ENCODE peak calls at places on chromosomes 4 and X, in five cellular contexts. One of them, this sample, is unnamed.

GRCh38 chr4:77564231-77564630 is 41.4 kb upstream of the CXCL13 start:
- DNase-seq in HEK293T: no peak
- DNase-seq in dorsolateral prefrontal cortex: no peak
- DNase-seq in GM13977: no peak
- DNase-seq in 8988T: no peak
- DNase-seq in this sample: peak; percentile 70

GRCh38 chrX:70998402-70999027 is 67.6 kb upstream of the SLC7A3 start:
- DNase-seq in GM13977: no peak
- DNase-seq in HEK293T: no peak
- DNase-seq in dorsolateral prefrontal cortex: no peak
- DNase-seq in 8988T: no peak
- DNase-seq in this sample: no peak

GRCh38 chr4:142088906-142089305 is 452.5 kb downstream of the IL15 start:
- DNase-seq in GM13977: no peak
- DNase-seq in dorsolateral prefrontal cortex: no peak
- DNase-seq in 8988T: no peak
- DNase-seq in HEK293T: no peak
- DNase-seq in this sample: no peak

GRCh38 chr4:19194672-19195071 is 1057.0 kb upstream of the SLIT2 start:
- DNase-seq in dorsolateral prefrontal cortex: no peak
- DNase-seq in GM13977: no peak
- DNase-seq in HEK293T: no peak
- DNase-seq in 8988T: no peak
- DNase-seq in this sample: no peak

GRCh38 chr4:70556856-70557255 is 35.2 kb upstream of the AMBN start:
- DNase-seq in dorsolateral prefrontal cortex: no peak
- DNase-seq in 8988T: no peak
- DNase-seq in HEK293T: no peak
- DNase-seq in GM13977: no peak
- DNase-seq in this sample: no peak

GRCh38 chrX:290476-291166 is 9.4 kb downstream of the PLCXD1 start:
- DNase-seq in GM13977: no peak
- DNase-seq in 8988T: no peak
- DNase-seq in HEK293T: no peak
- DNase-seq in dorsolateral prefrontal cortex: peak; percentile 26
- DNase-seq in this sample: no peak

GRCh38 chrX:10101269-10101668 is 55.5 kb upstream of the CLCN4 start:
- DNase-seq in 8988T: no peak
- DNase-seq in HEK293T: no peak
- DNase-seq in dorsolateral prefrontal cortex: no peak
- DNase-seq in GM13977: no peak
- DNase-seq in this sample: peak; percentile 5

GRCh38 chrX:150236304-150236703 is 126.8 kb upstream of the MAMLD1 start:
- DNase-seq in GM13977: no peak
- DNase-seq in 8988T: no peak
- DNase-seq in HEK293T: no peak
- DNase-seq in dorsolateral prefrontal cortex: no peak
- DNase-seq in this sample: no peak

GRCh38 chr4:7160439-7160838 is 31.9 kb upstream of the SORCS2 start:
- DNase-seq in HEK293T: no peak
- DNase-seq in GM13977: no peak
- DNase-seq in 8988T: no peak
- DNase-seq in dorsolateral prefrontal cortex: peak; percentile 76
- DNase-seq in this sample: no peak

GRCh38 chr4:151407466-151408379 is 1.3 kb upstream of the FHIP1A start:
- DNase-seq in dorsolateral prefrontal cortex: peak; percentile 41
- DNase-seq in GM13977: peak; percentile 73
- DNase-seq in HEK293T: no peak
- DNase-seq in 8988T: no peak
- DNase-seq in this sample: no peak

This sample was measured in NCI-H2029 treated with DMSO at 0.1 percent for 48 hours.